ENCODE peak calls at places on chromosome 2, in seven cellular contexts. O, S, I, Z, C, J and N are unnamed samples.

GRCh38 chr2:241636983-241637232 is at the start of gene THAP4:
- DNase-seq in O (no peak), C (no peak), S (peak; percentile 81), J (no peak), I (peak; percentile 81), Z (peak; percentile 94), N (no peak)

GRCh38 chr2:40361478-40361877 is 90.4 kb downstream of the SLC8A1 start:
- DNase-seq in S (no peak), J (no peak), I (no peak), Z (no peak), C (no peak), O (no peak), N (no peak)

GRCh38 chr2:202335791-202336467 is 40.2 kb upstream of the BMPR2 start:
- DNase-seq in I (no peak), J (no peak), O (no peak), S (no peak), C (no peak), Z (no peak), N (no peak)

GRCh38 chr2:134416637-134417036 is 162.8 kb downstream of the MGAT5 start:
- DNase-seq in O (no peak), I (no peak), Z (no peak), S (no peak), J (no peak), C (no peak), N (no peak)

GRCh38 chr2:227862741-227863588 is 8.5 kb upstream of the DAW1 start:
- DNase-seq in Z (no peak), O (peak; percentile 90), J (peak; percentile 54), I (no peak), S (peak; percentile 42), C (no peak), N (peak; percentile 64)

GRCh38 chr2:113894156-113894743 is 4.4 kb downstream of the ACTR3 start:
- DNase-seq in S (peak; percentile 15), Z (no peak), I (no peak), J (peak; percentile 81), O (peak; percentile 29), C (no peak), N (no peak)

GRCh38 chr2:218993345-218994315 is at the start of gene CRYBA2:
- DNase-seq in I (peak; percentile 58), Z (peak; percentile 16), S (peak; percentile 59), C (no peak), J (no peak), O (no peak), N (no peak)

GRCh38 chr2:140863713-140864112 is 1267.1 kb downstream of the LRP1B start:
- DNase-seq in S (peak; percentile 76), O (peak; percentile 63), J (peak; percentile 51), I (no peak), C (peak; percentile 13), Z (peak; percentile 29), N (peak; percentile 39)

GRCh38 chr2:178478102-178478441 is 328 bp downstream of the FKBP7 start:
- DNase-seq in S (peak; percentile 21), Z (no peak), J (no peak), O (no peak), C (no peak), I (peak; percentile 52), N (no peak)

GRCh38 chr2:63858291-63858690 is 16.6 kb downstream of the UGP2 start:
- DNase-seq in I (no peak), O (no peak), C (no peak), Z (no peak), J (no peak), S (no peak), N (no peak)

GRCh38 chr2:101474752-101475384 is at the start of gene RFX8:
- DNase-seq in J (peak; percentile 53), S (peak; percentile 51), Z (no peak), I (no peak), O (no peak), C (no peak), N (no peak)

GRCh38 chr2:130251520-130251864 is 53.3 kb upstream of the TUBA3E start:
- DNase-seq in J (no peak), O (no peak), Z (peak; percentile 44), I (no peak), S (no peak), C (no peak), N (no peak)

GRCh38 chr2:73307720-73308119 is 14.4 kb upstream of the EGR4 start:
- DNase-seq in O (no peak), S (no peak), J (no peak), Z (no peak), C (no peak), I (no peak), N (no peak)

GRCh38 chr2:25341031-25341727 is 546 bp downstream of the DNMT3A start:
- DNase-seq in J (no peak), C (no peak), O (no peak), I (peak; percentile 66), S (no peak), Z (peak; percentile 92), N (no peak)

GRCh38 chr2:234333168-234334130 is 163.4 kb downstream of the ARL4C start:
- DNase-seq in Z (no peak), O (no peak), I (no peak), S (no peak), J (no peak), C (no peak), N (no peak)
- TF ChIP-seq REST in Z (no peak), O (no peak), I (no peak), S (no peak), J (no peak), C (no peak), N (no peak)

GRCh38 chr2:96536445-96537065 is at the start of gene ARID5A:
- DNase-seq in J (peak; percentile 87), Z (peak; percentile 98), C (peak; percentile 44), O (peak; percentile 73), I (peak; percentile 96), S (peak; percentile 97), N (no peak)
- H3K4me1 ChIP-seq in J (peaks cover 52% of the 10 kb centered on the region), Z (peaks cover 46% of the 10 kb centered on the region), C (peaks cover 43% of the 10 kb centered on the region), O (peaks cover 20% of the 10 kb centered on the region), I (peaks cover 9% of the 10 kb centered on the region), S (peaks cover 38% of the 10 kb centered on the region), N (peaks cover 76% of the 10 kb centered on the region)

DNA sequence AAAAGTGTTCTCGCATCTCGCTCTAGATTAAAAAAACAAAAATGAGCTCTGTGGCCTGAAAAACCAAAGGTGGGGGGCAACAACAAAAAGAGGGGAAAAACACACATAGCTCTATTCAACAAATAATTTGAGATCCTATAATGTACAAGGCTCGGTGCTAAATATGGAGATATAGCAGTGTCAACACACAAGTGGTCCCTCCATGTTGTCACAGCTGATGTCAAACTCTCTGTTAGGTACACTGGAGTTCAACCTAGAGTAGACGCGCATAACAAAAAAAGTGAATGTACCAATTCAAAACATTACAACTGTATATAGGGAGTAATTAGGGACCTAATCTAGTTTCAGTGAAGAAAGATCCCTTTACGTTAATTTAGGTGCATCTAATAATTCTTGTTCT is 5.9 kb downstream of the NCL start:
- DNase-seq in S (no peak), O (no peak), Z (no peak), J (no peak), C (no peak), I (no peak), N (no peak)
- TF ChIP-seq POLR2AphosphoS5 in S (no peak), O (peak; percentile 12), Z (no peak), J (no peak), C (no peak), I (no peak), N (peak; percentile 29)

GRCh38 chr2:188474316-188474715 is 182.6 kb downstream of the GULP1 start:
- DNase-seq in Z (no peak), C (no peak), S (no peak), O (no peak), J (no peak), I (no peak), N (no peak)

GRCh38 chr2:188478724-188479123 is 187.1 kb downstream of the GULP1 start:
- DNase-seq in I (no peak), C (peak; percentile 16), Z (no peak), O (no peak), J (no peak), S (peak; percentile 52), N (no peak)

GRCh38 chr2:188481474-188481873 is 189.8 kb downstream of the GULP1 start:
- DNase-seq in O (no peak), I (no peak), Z (no peak), C (no peak), J (no peak), S (no peak), N (no peak)

GRCh38 chr2:188475945-188476344 is 184.3 kb downstream of the GULP1 start:
- DNase-seq in C (no peak), I (no peak), O (no peak), S (no peak), Z (peak; percentile 17), J (no peak), N (no peak)

DNA sequence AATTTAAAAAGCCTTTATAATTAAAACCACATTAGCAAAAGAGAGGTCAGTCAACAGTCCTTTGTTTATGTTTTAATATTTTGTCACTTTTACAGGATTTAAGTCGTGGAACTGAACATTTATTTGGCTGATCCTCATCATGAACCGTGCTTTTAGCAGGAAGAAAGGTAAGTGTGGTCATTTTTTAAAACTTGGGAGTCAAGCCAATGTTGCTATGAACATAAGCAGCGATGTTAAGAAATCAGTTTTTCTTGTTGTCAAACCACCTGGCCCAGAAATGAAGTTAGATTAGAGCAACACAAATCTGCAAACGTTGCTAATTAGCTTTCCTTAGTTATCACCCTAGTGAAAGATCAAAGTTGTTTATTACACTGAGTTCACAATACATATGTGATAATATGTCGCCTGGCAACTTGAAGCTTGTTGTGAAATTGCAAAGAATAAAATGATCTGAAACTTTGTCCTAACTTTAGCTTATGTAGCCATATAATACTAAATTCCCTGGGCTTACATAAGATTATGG is 186.0 kb downstream of the GULP1 start:
- DNase-seq in Z (no peak), S (no peak), J (no peak), C (no peak), O (no peak), I (no peak), N (no peak)
- TF ChIP-seq REST in Z (no peak), S (no peak), J (no peak), C (no peak), O (no peak), I (no peak), N (no peak)

DNA sequence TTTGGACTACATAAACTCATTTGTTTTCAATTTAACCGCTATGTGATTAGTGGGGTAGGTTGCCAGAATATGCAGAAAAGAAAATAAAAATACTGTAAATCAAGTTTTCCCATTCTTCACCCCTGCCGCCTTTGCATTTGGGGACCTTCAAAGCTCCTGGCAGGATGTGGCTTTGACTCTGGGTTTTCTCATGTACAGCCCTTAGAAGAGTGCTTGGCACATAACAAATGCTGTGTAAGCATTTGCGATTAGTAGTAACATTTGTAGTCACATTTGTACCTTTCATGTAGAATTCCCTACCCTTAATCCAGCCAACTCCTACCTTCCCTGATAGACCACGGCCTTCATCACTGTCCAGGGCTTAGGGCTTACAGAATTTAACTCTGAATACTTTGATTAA is 262.6 kb downstream of the MREG start:
- DNase-seq in J (no peak), O (no peak), Z (no peak), S (no peak), I (no peak), C (no peak), N (no peak)
- H3K4me1 ChIP-seq in J (peaks cover 86% of the 10 kb centered on the region), O (no peaks in the 10 kb centered on the region), Z (peaks cover 5% of the 10 kb centered on the region), S (no peaks in the 10 kb centered on the region), I (no peaks in the 10 kb centered on the region), C (no peaks in the 10 kb centered on the region), N (no peaks in the 10 kb centered on the region)